ENCODE peak calls at places on chromosomes 11 and 22, in five cellular contexts. O is WERI-Rb-1, W is AG04450, M is PC-9, A is lung. I is an unnamed sample.

GRCh38 chr11:76201056-76201455 is 5.2 kb downstream of the WNT11 start:
- DNase-seq in A (no peak), W (no peak), O (peak), M (no peak), I (no peak)

GRCh38 chr11:125468852-125469251 is 27.2 kb downstream of the FEZ1 start:
- DNase-seq in O (no peak), A (no peak), M (no peak), W (no peak), I (no peak)

GRCh38 chr11:71286701-71287643 is 34.6 kb upstream of the SHANK2 start:
- DNase-seq in W (peak), A (peak), O (no peak), M (no peak), I (peak)

GRCh38 chr22:29030618-29031235 is 30.9 kb downstream of the C22orf31 start:
- DNase-seq in O (no peak), M (peak), W (no peak), A (peak), I (peak)

GRCh38 chr11:126284829-126285228 is 1.9 kb downstream of the TIRAP start:
- DNase-seq in A (peak), O (no peak), M (peak), W (peak), I (peak)

GRCh38 chr11:35798423-35798822 is 135.8 kb downstream of the TRIM44 start:
- DNase-seq in A (no peak), W (no peak), O (no peak), M (no peak), I (no peak)

GRCh38 chr11:32259641-32260081 is 168.8 kb downstream of the RCN1 start:
- DNase-seq in O (no peak), M (peak), A (peak), W (peak), I (peak)

GRCh38 chr22:26674211-26675190 is 17.1 kb downstream of the MIAT start:
- DNase-seq in A (no peak), W (no peak), M (no peak), O (no peak), I (no peak)

GRCh38 chr11:69617682-69618081 is 23.3 kb upstream of the CCND1 start:
- DNase-seq in M (no peak), A (no peak), W (no peak), O (no peak), I (no peak)